ENCODE peak calls at places on chromosomes 12 and 14, in eight cellular contexts. One of them, this sample, is unnamed.

GRCh38 chr14:23557946-23558345 is 1.9 kb downstream of the THTPA start:
- DNase-seq in AG09309: no peak
- DNase-seq in transverse colon: no peak
- DNase-seq in fibroblast of mammary gland: no peak
- DNase-seq in stomach: no peak
- DNase-seq in cardiac muscle cell: no peak
- DNase-seq in A549: no peak
- DNase-seq in CD4-positive, CD25-positive, alpha-beta regulatory T cell: no peak
- DNase-seq in this sample: no peak

GRCh38 chr14:56120091-56120632 is 2.0 kb downstream of the PELI2 start:
- DNase-seq in AG09309: no peak
- DNase-seq in transverse colon: no peak
- DNase-seq in fibroblast of mammary gland: peak
- DNase-seq in stomach: no peak
- DNase-seq in cardiac muscle cell: peak
- DNase-seq in A549: no peak
- DNase-seq in CD4-positive, CD25-positive, alpha-beta regulatory T cell: no peak
- DNase-seq in this sample: peak

GRCh38 chr12:106601548-106601947 is 18.7 kb downstream of the RFX4 start:
- DNase-seq in AG09309: no peak
- DNase-seq in transverse colon: no peak
- DNase-seq in fibroblast of mammary gland: no peak
- DNase-seq in stomach: no peak
- DNase-seq in cardiac muscle cell: no peak
- DNase-seq in A549: no peak
- DNase-seq in CD4-positive, CD25-positive, alpha-beta regulatory T cell: no peak
- DNase-seq in this sample: no peak

GRCh38 chr14:100828448-100828834 is 2.5 kb downstream of the MEG3 start:
- DNase-seq in AG09309: no peak
- DNase-seq in transverse colon: no peak
- DNase-seq in fibroblast of mammary gland: no peak
- DNase-seq in stomach: no peak
- DNase-seq in cardiac muscle cell: no peak
- DNase-seq in A549: no peak
- DNase-seq in CD4-positive, CD25-positive, alpha-beta regulatory T cell: no peak
- DNase-seq in this sample: no peak

GRCh38 chr12:10016881-10017280 is 6.5 kb downstream of the CLEC12B start:
- DNase-seq in AG09309: no peak
- DNase-seq in transverse colon: no peak
- DNase-seq in fibroblast of mammary gland: peak
- DNase-seq in stomach: no peak
- DNase-seq in cardiac muscle cell: no peak
- DNase-seq in A549: peak
- DNase-seq in CD4-positive, CD25-positive, alpha-beta regulatory T cell: no peak
- DNase-seq in this sample: peak

GRCh38 chr12:28704477-28705169 is 444.5 kb upstream of the FAR2 start:
- DNase-seq in AG09309: peak
- DNase-seq in transverse colon: no peak
- DNase-seq in fibroblast of mammary gland: no peak
- DNase-seq in stomach: no peak
- DNase-seq in cardiac muscle cell: no peak
- DNase-seq in A549: no peak
- DNase-seq in CD4-positive, CD25-positive, alpha-beta regulatory T cell: no peak
- DNase-seq in this sample: peak

GRCh38 chr12:561908-562593 is 101.2 kb downstream of the NINJ2 start:
- DNase-seq in AG09309: no peak
- DNase-seq in transverse colon: no peak
- DNase-seq in fibroblast of mammary gland: no peak
- DNase-seq in stomach: no peak
- DNase-seq in cardiac muscle cell: no peak
- DNase-seq in A549: no peak
- DNase-seq in CD4-positive, CD25-positive, alpha-beta regulatory T cell: no peak
- DNase-seq in this sample: no peak

GRCh38 chr14:93207468-93208308 is 632 bp downstream of the UBR7 start:
- DNase-seq in AG09309: no peak
- DNase-seq in transverse colon: no peak
- DNase-seq in fibroblast of mammary gland: peak
- DNase-seq in stomach: peak
- DNase-seq in cardiac muscle cell: peak
- DNase-seq in A549: peak
- DNase-seq in CD4-positive, CD25-positive, alpha-beta regulatory T cell: peak
- DNase-seq in this sample: peak

GRCh38 chr14:99509871-99510555 is 28.8 kb downstream of the CCNK start:
- DNase-seq in AG09309: no peak
- DNase-seq in transverse colon: no peak
- DNase-seq in fibroblast of mammary gland: no peak
- DNase-seq in stomach: no peak
- DNase-seq in cardiac muscle cell: no peak
- DNase-seq in A549: no peak
- DNase-seq in CD4-positive, CD25-positive, alpha-beta regulatory T cell: no peak
- DNase-seq in this sample: no peak

GRCh38 chr14:33979613-33980276 is 28.9 kb upstream of the EGLN3 start:
- DNase-seq in AG09309: no peak
- DNase-seq in transverse colon: no peak
- DNase-seq in fibroblast of mammary gland: no peak
- DNase-seq in stomach: no peak
- DNase-seq in cardiac muscle cell: no peak
- DNase-seq in A549: no peak
- DNase-seq in CD4-positive, CD25-positive, alpha-beta regulatory T cell: no peak
- DNase-seq in this sample: no peak

GRCh38 chr12:60106207-60106606 is 510.4 kb downstream of the SLC16A7 start:
- DNase-seq in AG09309: no peak
- DNase-seq in transverse colon: no peak
- DNase-seq in fibroblast of mammary gland: peak
- DNase-seq in stomach: no peak
- DNase-seq in cardiac muscle cell: no peak
- DNase-seq in A549: peak
- DNase-seq in CD4-positive, CD25-positive, alpha-beta regulatory T cell: no peak
- DNase-seq in this sample: peak

GRCh38 chr12:69688021-69688420 is 11.1 kb downstream of the BEST3 start:
- DNase-seq in AG09309: no peak
- DNase-seq in transverse colon: no peak
- DNase-seq in fibroblast of mammary gland: no peak
- DNase-seq in stomach: no peak
- DNase-seq in cardiac muscle cell: peak
- DNase-seq in A549: no peak
- DNase-seq in CD4-positive, CD25-positive, alpha-beta regulatory T cell: no peak
- DNase-seq in this sample: peak

GRCh38 chr14:102213470-102213869 is 73.8 kb downstream of the WDR20 start:
- DNase-seq in AG09309: no peak
- DNase-seq in transverse colon: no peak
- DNase-seq in fibroblast of mammary gland: no peak
- DNase-seq in stomach: no peak
- DNase-seq in cardiac muscle cell: no peak
- DNase-seq in A549: no peak
- DNase-seq in CD4-positive, CD25-positive, alpha-beta regulatory T cell: no peak
- DNase-seq in this sample: no peak

GRCh38 chr14:37253905-37254304 is 56.2 kb downstream of the MIPOL1 start:
- DNase-seq in AG09309: peak
- DNase-seq in transverse colon: no peak
- DNase-seq in fibroblast of mammary gland: peak
- DNase-seq in stomach: no peak
- DNase-seq in cardiac muscle cell: no peak
- DNase-seq in A549: no peak
- DNase-seq in CD4-positive, CD25-positive, alpha-beta regulatory T cell: no peak
- DNase-seq in this sample: peak

GRCh38 chr12:48351022-48351708 is 446 bp upstream of the ZNF641 start:
- DNase-seq in AG09309: peak
- DNase-seq in transverse colon: peak
- DNase-seq in fibroblast of mammary gland: peak
- DNase-seq in stomach: peak
- DNase-seq in cardiac muscle cell: peak
- DNase-seq in A549: peak
- DNase-seq in CD4-positive, CD25-positive, alpha-beta regulatory T cell: no peak
- DNase-seq in this sample: peak

GRCh38 chr14:103551338-103551762 is 11.1 kb downstream of the BAG5 start:
- DNase-seq in AG09309: no peak
- DNase-seq in transverse colon: no peak
- DNase-seq in fibroblast of mammary gland: peak
- DNase-seq in stomach: no peak
- DNase-seq in cardiac muscle cell: no peak
- DNase-seq in A549: no peak
- DNase-seq in CD4-positive, CD25-positive, alpha-beta regulatory T cell: no peak
- DNase-seq in this sample: peak

GRCh38 chr12:5247144-5247543 is 184.8 kb upstream of the NTF3 start:
- DNase-seq in AG09309: no peak
- DNase-seq in transverse colon: no peak
- DNase-seq in fibroblast of mammary gland: no peak
- DNase-seq in stomach: no peak
- DNase-seq in cardiac muscle cell: peak
- DNase-seq in A549: no peak
- DNase-seq in CD4-positive, CD25-positive, alpha-beta regulatory T cell: no peak
- DNase-seq in this sample: peak

GRCh38 chr12:120466560-120467315 is 2.8 kb downstream of the SRSF9 start:
- DNase-seq in AG09309: no peak
- DNase-seq in transverse colon: peak
- DNase-seq in fibroblast of mammary gland: peak
- DNase-seq in stomach: peak
- DNase-seq in cardiac muscle cell: peak
- DNase-seq in A549: peak
- DNase-seq in CD4-positive, CD25-positive, alpha-beta regulatory T cell: peak
- DNase-seq in this sample: peak

GRCh38 chr14:100573009-100573756 is 14.0 kb downstream of the BEGAIN start:
- DNase-seq in AG09309: no peak
- DNase-seq in transverse colon: no peak
- DNase-seq in fibroblast of mammary gland: no peak
- DNase-seq in stomach: no peak
- DNase-seq in cardiac muscle cell: no peak
- DNase-seq in A549: no peak
- DNase-seq in CD4-positive, CD25-positive, alpha-beta regulatory T cell: no peak
- DNase-seq in this sample: no peak

GRCh38 chr12:7091660-7092228 is 501 bp downstream of the C1R start:
- DNase-seq in AG09309: no peak
- DNase-seq in transverse colon: peak
- DNase-seq in fibroblast of mammary gland: no peak
- DNase-seq in stomach: no peak
- DNase-seq in cardiac muscle cell: no peak
- DNase-seq in A549: no peak
- DNase-seq in CD4-positive, CD25-positive, alpha-beta regulatory T cell: no peak
- DNase-seq in this sample: peak

GRCh38 chr12:7091171-7091570 is 1.1 kb downstream of the C1R start:
- DNase-seq in AG09309: no peak
- DNase-seq in transverse colon: no peak
- DNase-seq in fibroblast of mammary gland: no peak
- DNase-seq in stomach: no peak
- DNase-seq in cardiac muscle cell: no peak
- DNase-seq in A549: no peak
- DNase-seq in CD4-positive, CD25-positive, alpha-beta regulatory T cell: no peak
- DNase-seq in this sample: no peak

GRCh38 chr12:7092986-7093460 is 778 bp upstream of the C1R start:
- DNase-seq in AG09309: no peak
- DNase-seq in transverse colon: no peak
- DNase-seq in fibroblast of mammary gland: no peak
- DNase-seq in stomach: no peak
- DNase-seq in cardiac muscle cell: no peak
- DNase-seq in A549: no peak
- DNase-seq in CD4-positive, CD25-positive, alpha-beta regulatory T cell: no peak
- DNase-seq in this sample: no peak

GRCh38 chr12:7093486-7093885 is 1.2 kb upstream of the C1R start:
- DNase-seq in AG09309: no peak
- DNase-seq in transverse colon: no peak
- DNase-seq in fibroblast of mammary gland: peak
- DNase-seq in stomach: no peak
- DNase-seq in cardiac muscle cell: no peak
- DNase-seq in A549: no peak
- DNase-seq in CD4-positive, CD25-positive, alpha-beta regulatory T cell: no peak
- DNase-seq in this sample: no peak

GRCh38 chr12:7092229-7092985 is at the start of gene C1R:
- DNase-seq in AG09309: peak
- DNase-seq in transverse colon: peak
- DNase-seq in fibroblast of mammary gland: peak
- DNase-seq in stomach: peak
- DNase-seq in cardiac muscle cell: peak
- DNase-seq in A549: peak
- DNase-seq in CD4-positive, CD25-positive, alpha-beta regulatory T cell: peak
- DNase-seq in this sample: peak
- H3K4me3 ChIP-seq in AG09309: peak
- H3K4me3 ChIP-seq in transverse colon: peak
- H3K4me3 ChIP-seq in fibroblast of mammary gland: peak
- H3K4me3 ChIP-seq in stomach: peak
- H3K4me3 ChIP-seq in cardiac muscle cell: no peak
- H3K4me3 ChIP-seq in A549: peak
- H3K4me3 ChIP-seq in CD4-positive, CD25-positive, alpha-beta regulatory T cell: peak
- H3K4me3 ChIP-seq in this sample: peak

GRCh38 chr12:123149828-123150272 is 1.0 kb downstream of the PITPNM2 start:
- DNase-seq in AG09309: no peak
- DNase-seq in transverse colon: no peak
- DNase-seq in fibroblast of mammary gland: no peak
- DNase-seq in stomach: no peak
- DNase-seq in cardiac muscle cell: peak
- DNase-seq in A549: peak
- DNase-seq in CD4-positive, CD25-positive, alpha-beta regulatory T cell: no peak
- DNase-seq in this sample: no peak
- H3K4me3 ChIP-seq in AG09309: peak
- H3K4me3 ChIP-seq in transverse colon: peak
- H3K4me3 ChIP-seq in fibroblast of mammary gland: peak
- H3K4me3 ChIP-seq in stomach: peak
- H3K4me3 ChIP-seq in cardiac muscle cell: peak
- H3K4me3 ChIP-seq in A549: peak
- H3K4me3 ChIP-seq in CD4-positive, CD25-positive, alpha-beta regulatory T cell: peak
- H3K4me3 ChIP-seq in this sample: peak

GRCh38 chr12:43807361-43807760 is 1.2 kb upstream of the TWF1 start:
- DNase-seq in AG09309: no peak
- DNase-seq in transverse colon: no peak
- DNase-seq in fibroblast of mammary gland: no peak
- DNase-seq in stomach: no peak
- DNase-seq in cardiac muscle cell: no peak
- DNase-seq in A549: no peak
- DNase-seq in CD4-positive, CD25-positive, alpha-beta regulatory T cell: no peak
- DNase-seq in this sample: no peak
- H3K4me3 ChIP-seq in AG09309: no peak
- H3K4me3 ChIP-seq in transverse colon: no peak
- H3K4me3 ChIP-seq in fibroblast of mammary gland: no peak
- H3K4me3 ChIP-seq in stomach: no peak
- H3K4me3 ChIP-seq in cardiac muscle cell: peak
- H3K4me3 ChIP-seq in A549: no peak
- H3K4me3 ChIP-seq in CD4-positive, CD25-positive, alpha-beta regulatory T cell: peak
- H3K4me3 ChIP-seq in this sample: no peak

DNA sequence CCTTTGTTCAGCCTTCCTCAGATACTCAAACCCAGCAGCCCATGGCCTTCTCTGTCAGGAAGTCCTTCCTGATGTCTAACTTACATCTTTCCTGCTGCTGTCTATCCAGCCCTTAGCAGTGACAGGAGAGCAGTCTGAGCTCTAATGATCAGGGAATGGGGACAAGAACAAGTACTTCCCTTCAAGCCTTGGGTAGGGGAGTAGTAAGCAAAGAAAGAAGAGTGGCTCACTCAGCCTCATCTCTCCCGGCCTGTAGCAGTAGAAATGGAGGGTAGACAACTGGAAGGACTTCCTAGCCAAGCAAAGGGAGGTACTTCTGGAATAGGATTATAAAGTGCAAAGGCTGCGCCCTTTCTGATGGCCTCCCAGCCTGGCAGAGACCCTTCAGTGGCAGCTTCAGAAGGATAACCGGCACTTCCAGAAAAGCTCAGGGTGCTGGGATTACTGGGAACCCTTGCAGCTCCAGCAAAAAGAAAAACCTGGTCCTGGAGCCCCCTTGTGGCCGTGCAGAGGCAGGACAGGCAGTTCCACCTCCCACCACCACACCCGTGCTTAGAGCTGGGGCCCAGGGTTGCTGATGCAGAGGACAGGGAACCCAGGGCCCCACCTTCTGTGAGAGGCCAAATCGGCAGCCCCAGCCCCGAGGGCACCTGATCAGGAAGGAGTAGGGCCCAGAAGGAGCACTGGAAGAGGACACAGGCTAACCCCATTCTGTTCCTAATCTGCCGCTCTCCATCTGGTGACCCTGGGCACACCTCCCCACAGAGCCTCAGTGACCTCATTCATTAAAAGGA is 12.4 kb upstream of the SMUG1 start:
- DNase-seq in AG09309: peak
- DNase-seq in transverse colon: peak
- DNase-seq in fibroblast of mammary gland: peak
- DNase-seq in stomach: peak
- DNase-seq in cardiac muscle cell: peak
- DNase-seq in A549: peak
- DNase-seq in CD4-positive, CD25-positive, alpha-beta regulatory T cell: peak
- DNase-seq in this sample: peak
- H3K4me3 ChIP-seq in AG09309: no peak
- H3K4me3 ChIP-seq in transverse colon: no peak
- H3K4me3 ChIP-seq in fibroblast of mammary gland: no peak
- H3K4me3 ChIP-seq in stomach: no peak
- H3K4me3 ChIP-seq in cardiac muscle cell: no peak
- H3K4me3 ChIP-seq in A549: no peak
- H3K4me3 ChIP-seq in CD4-positive, CD25-positive, alpha-beta regulatory T cell: no peak
- H3K4me3 ChIP-seq in this sample: no peak

This sample was measured in AG10803.